ENCODE peak calls at places on chromosomes 2 and 18, in six cellular contexts. W is A673, B is AG10803, I is right lobe of liver, X is lung, A is HFF-Myc. V is an unnamed sample.

GRCh38 chr2:168180483-168180882 is 66.9 kb downstream of the STK39 start:
- DNase-seq in W (no peak), B (no peak), I (no peak), X (no peak), A (no peak), V (no peak)

GRCh38 chr2:3284657-3285630 is 92.7 kb downstream of the EIPR1 start:
- DNase-seq in W (no peak), B (no peak), I (no peak), X (no peak), A (no peak), V (no peak)

GRCh38 chr2:233435436-233436190 is 81.3 kb downstream of the DGKD start:
- DNase-seq in W (no peak), B (no peak), I (peak), X (no peak), A (no peak), V (no peak)

GRCh38 chr18:48649231-48649630 is 110.4 kb downstream of the CTIF start:
- DNase-seq in W (no peak), B (no peak), I (no peak), X (no peak), A (no peak), V (no peak)

GRCh38 chr2:70795164-70795995 is 4.9 kb upstream of the FIGLA start:
- DNase-seq in W (no peak), B (no peak), I (no peak), X (no peak), A (no peak), V (no peak)

GRCh38 chr2:10405441-10405840 is 42.7 kb downstream of the ODC1 start:
- DNase-seq in W (no peak), B (peak), I (no peak), X (peak), A (peak), V (peak)

GRCh38 chr2:23096905-23097602 is 287.9 kb upstream of the KLHL29 start:
- DNase-seq in W (no peak), B (no peak), I (no peak), X (no peak), A (no peak), V (no peak)

GRCh38 chr2:27705851-27706622 is 42.3 kb downstream of the SLC4A1AP start:
- DNase-seq in W (no peak), B (peak), I (no peak), X (peak), A (peak), V (peak)

GRCh38 chr2:24439280-24439970 is 51.6 kb upstream of the NCOA1 start:
- DNase-seq in W (no peak), B (no peak), I (no peak), X (no peak), A (no peak), V (no peak)

GRCh38 chr2:236380051-236380612 is 115.9 kb upstream of the ASB18 start:
- DNase-seq in W (no peak), B (no peak), I (no peak), X (no peak), A (no peak), V (no peak)

GRCh38 chr2:236371010-236371409 is 106.8 kb upstream of the ASB18 start:
- DNase-seq in W (no peak), B (no peak), I (no peak), X (no peak), A (no peak), V (no peak)

GRCh38 chr2:236378851-236379250 is 114.6 kb upstream of the ASB18 start:
- DNase-seq in W (no peak), B (no peak), I (no peak), X (no peak), A (no peak), V (no peak)

GRCh38 chr2:236376566-236377244 is 112.5 kb upstream of the ASB18 start:
- DNase-seq in W (no peak), B (no peak), I (no peak), X (no peak), A (no peak), V (no peak)

GRCh38 chr2:236375973-236376476 is 111.8 kb upstream of the ASB18 start:
- DNase-seq in W (no peak), B (no peak), I (no peak), X (no peak), A (no peak), V (no peak)
- H3K4me3 ChIP-seq in W (no peak), B (no peak), I (no peak), X (no peak), A (no peak), V (no peak)

DNA sequence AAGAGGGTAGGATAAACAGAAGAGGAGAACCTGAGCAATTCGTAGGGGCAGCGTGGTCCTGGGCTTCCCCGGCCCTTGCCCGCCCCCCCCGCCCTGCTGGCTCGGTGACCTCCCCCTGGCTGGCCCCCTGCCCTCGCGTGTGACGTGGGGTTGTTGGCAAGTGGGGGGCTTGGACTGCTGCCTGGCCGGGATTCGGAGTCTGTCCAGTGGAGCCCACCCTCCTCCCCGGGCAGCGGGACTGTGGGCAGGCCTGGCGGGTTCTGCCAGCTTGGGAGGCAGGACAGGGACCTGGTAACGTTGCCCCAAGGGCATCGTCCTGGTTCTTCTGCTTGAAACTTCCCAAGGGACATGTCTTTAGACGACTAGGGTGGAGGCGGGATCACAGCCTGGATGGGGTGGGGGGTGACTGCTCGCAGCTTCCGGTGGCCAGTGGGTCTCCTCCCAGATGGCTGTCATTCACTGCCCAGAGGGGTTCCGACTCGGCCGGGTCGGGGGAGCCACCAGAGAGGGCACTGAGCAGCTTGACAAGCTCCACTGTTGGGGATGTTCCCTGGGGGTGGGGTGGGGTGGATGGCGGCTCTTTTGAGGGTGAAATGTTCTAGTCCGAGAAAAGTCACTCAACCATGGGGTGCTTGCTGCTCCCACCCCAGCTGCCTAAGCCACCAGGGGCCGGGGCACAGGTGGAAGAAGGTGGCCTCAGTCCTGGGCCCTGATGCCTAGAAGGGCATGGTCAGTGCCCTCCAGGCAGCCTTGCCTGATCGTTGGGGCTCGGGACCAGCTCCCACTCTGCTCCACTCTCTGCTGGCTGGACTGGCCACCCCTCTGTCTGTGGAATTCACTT is 4.2 kb upstream of the HS6ST1 start:
- DNase-seq in W (no peak), B (no peak), I (peak), X (peak), A (no peak), V (no peak)
- H3K4me3 ChIP-seq in W (peak), B (peak), I (peak), X (no peak), A (peak), V (peak)

DNA sequence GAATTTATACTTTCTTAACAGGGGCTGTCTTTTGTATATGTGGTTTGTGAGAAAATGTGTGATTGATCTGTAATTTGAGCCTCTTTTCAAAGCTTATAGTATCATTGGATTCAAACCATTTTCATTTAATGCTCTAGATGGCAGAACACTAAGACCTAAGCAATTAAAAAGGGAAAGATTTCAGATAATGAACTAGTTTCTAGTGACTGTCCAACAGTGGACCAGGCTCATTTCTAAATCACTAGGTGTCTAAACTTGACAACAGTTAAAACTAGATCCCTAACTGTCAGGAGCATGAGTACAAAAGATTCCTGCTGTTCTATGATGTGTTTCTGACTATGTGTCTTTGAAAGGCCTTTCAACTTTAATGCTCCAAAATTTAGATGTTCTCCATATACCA is 54.6 kb downstream of the ANKRD44 start:
- DNase-seq in W (no peak), B (no peak), I (no peak), X (no peak), A (no peak), V (no peak)
- H3K4me3 ChIP-seq in W (no peak), B (no peak), I (no peak), X (no peak), A (no peak), V (no peak)

DNA sequence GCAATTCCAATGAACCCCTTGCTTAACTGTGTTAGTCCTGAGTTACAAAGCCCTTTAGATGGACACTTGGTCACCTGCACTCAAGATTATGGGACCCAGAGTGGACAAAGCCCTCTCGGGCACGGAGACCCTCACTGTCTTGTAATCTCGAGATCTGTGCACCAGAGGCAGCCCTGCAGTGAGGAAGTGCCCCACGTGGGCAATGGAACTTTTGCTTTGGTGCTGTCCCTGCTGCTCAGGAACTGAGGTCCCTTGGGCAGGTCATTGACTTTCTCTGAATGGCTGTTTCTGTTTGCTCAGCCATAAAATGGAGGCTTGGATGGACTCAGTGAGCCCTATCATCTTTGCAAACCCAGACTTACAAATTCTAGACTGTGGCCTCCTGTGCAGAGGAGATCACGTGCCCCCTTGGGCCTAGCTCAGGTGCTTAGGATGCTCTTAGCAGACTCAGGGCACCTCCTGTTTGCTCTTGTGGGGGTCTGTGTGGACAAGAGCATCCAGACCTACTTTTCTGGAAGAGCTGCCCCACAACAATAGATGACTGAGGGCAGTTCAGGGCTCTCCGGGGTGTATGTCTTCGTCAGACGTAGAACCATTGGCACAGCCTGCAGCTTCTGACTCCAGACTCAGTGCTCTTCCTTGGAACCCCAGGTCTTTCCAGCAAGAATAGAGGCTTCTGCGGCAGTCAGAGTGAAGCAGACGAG is 94.5 kb upstream of the HS6ST1 start:
- DNase-seq in W (no peak), B (no peak), I (peak), X (peak), A (no peak), V (no peak)
- H3K4me3 ChIP-seq in W (no peak), B (no peak), I (no peak), X (no peak), A (no peak), V (no peak)

GRCh38 chr2:240453461-240454030 is 18.1 kb downstream of the GPC1 start:
- DNase-seq in W (no peak), B (no peak), I (no peak), X (no peak), A (no peak), V (no peak)
- H3K4me3 ChIP-seq in W (no peak), B (no peak), I (no peak), X (no peak), A (no peak), V (peak)